ENCODE peak calls at places on chromosomes 12 and 14, in ten cellular contexts. S, N, L, P, X, T, I, Y, H and O are unnamed samples.

GRCh38 chr12:65830305-65830704 is 6.0 kb downstream of the HMGA2 start:
- DNase-seq in X (no peak), S (no peak), I (no peak), N (no peak), Y (no peak), L (no peak), T (no peak), H (no peak), P (no peak), O (no peak)

GRCh38 chr12:3540387-3541320 is 49.7 kb downstream of the PRMT8 start:
- DNase-seq in P (no peak), L (no peak), X (no peak), Y (no peak), T (no peak), N (no peak), H (no peak), I (no peak), S (no peak), O (no peak)

GRCh38 chr12:100359822-100360221 is 2.9 kb downstream of the SLC17A8 start:
- DNase-seq in P (no peak), S (no peak), T (no peak), L (no peak), H (no peak), I (no peak), N (no peak), Y (no peak), X (no peak), O (no peak)

GRCh38 chr14:58783801-58784511 is 146.2 kb downstream of the DACT1 start:
- DNase-seq in P (no peak), L (peak; percentile 47), I (no peak), N (no peak), S (no peak), H (no peak), Y (no peak), T (no peak), X (no peak), O (no peak)

GRCh38 chr12:47218191-47218654 is 138.5 kb upstream of the AMIGO2 start:
- DNase-seq in P (no peak), I (no peak), N (no peak), S (no peak), H (no peak), L (no peak), X (no peak), T (no peak), Y (no peak), O (no peak)

GRCh38 chr12:117900561-117900960 is 68.2 kb downstream of the KSR2 start:
- DNase-seq in P (no peak), I (no peak), T (no peak), N (no peak), S (no peak), L (peak; percentile 30), Y (no peak), X (no peak), H (no peak), O (no peak)

GRCh38 chr14:95316826-95317225 is 2.9 kb downstream of the CLMN start:
- DNase-seq in T (no peak), I (no peak), Y (no peak), N (no peak), S (no peak), X (no peak), L (no peak), H (no peak), P (no peak), O (peak; percentile 26)

GRCh38 chr14:93320489-93320888 is 12.3 kb downstream of the BTBD7 start:
- DNase-seq in Y (no peak), P (no peak), X (no peak), T (no peak), I (no peak), L (peak; percentile 11), N (no peak), H (no peak), S (no peak), O (no peak)

GRCh38 chr14:24398943-24399801 is at the start of gene NYNRIN:
- DNase-seq in P (no peak), N (no peak), L (peak; percentile 20), X (no peak), T (no peak), Y (peak; percentile 85), I (no peak), H (no peak), S (no peak), O (peak; percentile 63)

GRCh38 chr12:12819752-12820311 is 6.7 kb downstream of the DDX47 start:
- DNase-seq in P (no peak), X (no peak), L (peak; percentile 93), H (no peak), Y (no peak), N (peak; percentile 78), T (no peak), I (no peak), S (no peak), O (no peak)

GRCh38 chr14:62592877-62593276 is 452.4 kb downstream of the KCNH5 start:
- DNase-seq in L (peak; percentile 1), I (no peak), T (no peak), S (no peak), Y (no peak), H (no peak), P (no peak), N (peak; percentile 16), X (no peak), O (no peak)

GRCh38 chr14:35687335-35687939 is 121.7 kb downstream of the RALGAPA1 start:
- DNase-seq in S (no peak), N (no peak), Y (no peak), L (peak; percentile 60), P (peak; percentile 5), I (no peak), X (peak; percentile 4), H (peak; percentile 5), T (peak; percentile 2), O (no peak)

GRCh38 chr12:95574799-95575452 is 23.6 kb upstream of the USP44 start:
- DNase-seq in L (peak; percentile 51), Y (no peak), S (no peak), X (no peak), N (no peak), T (no peak), P (peak; percentile 29), H (no peak), I (no peak), O (no peak)

GRCh38 chr12:117587646-117588287 is 226.3 kb upstream of the NOS1 start:
- DNase-seq in Y (peak; percentile 68), X (peak; percentile 41), S (peak; percentile 21), P (no peak), I (no peak), T (peak; percentile 50), L (no peak), H (no peak), N (no peak), O (peak; percentile 64)

GRCh38 chr12:132456186-132456943 is 33.6 kb upstream of the FBRSL1 start:
- DNase-seq in I (no peak), H (no peak), L (no peak), N (no peak), P (no peak), Y (peak; percentile 54), T (no peak), S (no peak), X (no peak), O (no peak)

GRCh38 chr14:68285421-68286179 is 466.0 kb downstream of the RAD51B start:
- DNase-seq in Y (no peak), I (peak; percentile 33), T (no peak), X (peak; percentile 67), N (no peak), H (no peak), L (peak; percentile 17), S (no peak), P (no peak), O (peak; percentile 44)

GRCh38 chr12:101862245-101862644 is 15.1 kb upstream of the DRAM1 start:
- DNase-seq in Y (no peak), I (no peak), T (no peak), S (no peak), P (no peak), H (no peak), L (no peak), X (no peak), N (no peak), O (no peak)